ENCODE peak calls at places on chromosomes 5 and 9, in seven cellular contexts. X is HCT116, N is K562, O is GM12878, Q is HepG2, D is H1, H is SK-N-SH. L is an unnamed sample.

GRCh38 chr5:14086261-14086660 is 56.9 kb upstream of the TRIO start:
- DNase-seq in X (no peak), O (no peak), N (no peak), D (no peak), Q (no peak), H (no peak), L (no peak)

GRCh38 chr5:180133971-180134508 is 62.5 kb upstream of the RNF130 start:
- DNase-seq in Q (no peak), X (no peak), H (no peak), D (no peak), O (no peak), N (no peak), L (no peak)

GRCh38 chr5:159422371-159422770 is 92.1 kb upstream of the IL12B start:
- DNase-seq in N (no peak), X (no peak), Q (no peak), D (no peak), O (no peak), H (no peak), L (no peak)

GRCh38 chr9:35286381-35286780 is 124.6 kb downstream of the UNC13B start:
- DNase-seq in Q (no peak), H (no peak), D (no peak), N (no peak), X (no peak), O (no peak), L (no peak)

GRCh38 chr9:120377268-120378150 is 202.5 kb downstream of the CDK5RAP2 start:
- DNase-seq in D (no peak), H (no peak), N (no peak), O (no peak), X (no peak), Q (no peak), L (no peak)

GRCh38 chr5:73299017-73299630 is 126.1 kb downstream of the TMEM174 start:
- DNase-seq in N (no peak), Q (no peak), O (no peak), D (no peak), H (peak), X (no peak), L (peak)

GRCh38 chr9:109912726-109913460 is 132.9 kb downstream of the PALM2AKAP2 start:
- DNase-seq in D (no peak), O (no peak), H (no peak), X (no peak), Q (no peak), N (no peak), L (no peak)

GRCh38 chr5:20224046-20224445 is 236.0 kb upstream of the CDH18 start:
- DNase-seq in Q (no peak), O (no peak), H (no peak), D (no peak), N (no peak), X (no peak), L (no peak)

GRCh38 chr5:39187873-39188731 is 31.3 kb downstream of the FYB1 start:
- DNase-seq in H (no peak), X (no peak), Q (no peak), N (no peak), D (no peak), O (no peak), L (peak)

GRCh38 chr5:139488269-139488668 is 5.7 kb upstream of the STING1 start:
- DNase-seq in O (no peak), Q (no peak), D (no peak), X (no peak), N (no peak), H (no peak), L (no peak)

GRCh38 chr9:100104314-100104713 is 5.3 kb downstream of the INVS start:
- DNase-seq in O (no peak), Q (no peak), H (no peak), D (no peak), N (no peak), X (no peak), L (no peak)

GRCh38 chr9:135149876-135150275 is 62.4 kb downstream of the OLFM1 start:
- DNase-seq in X (no peak), O (no peak), Q (no peak), H (no peak), N (no peak), D (no peak), L (no peak)

GRCh38 chr5:32505718-32506117 is 61.2 kb upstream of the ZFR start:
- DNase-seq in D (no peak), H (no peak), X (no peak), N (no peak), Q (no peak), O (no peak), L (no peak)

GRCh38 chr9:7173139-7173538 is 415.4 kb downstream of the KDM4C start:
- DNase-seq in H (no peak), Q (no peak), O (no peak), D (no peak), N (no peak), X (no peak), L (no peak)

GRCh38 chr5:140795259-140795641 is 598 bp downstream of the PCDHA2 start:
- DNase-seq in X (no peak), H (no peak), Q (no peak), D (no peak), N (peak), O (no peak), L (peak)

GRCh38 chr9:33229359-33230120 is 10.4 kb upstream of the SPINK4 start:
- DNase-seq in X (peak), Q (peak), D (no peak), H (no peak), O (no peak), N (no peak), L (peak)

GRCh38 chr5:178216779-178217178 is 12.4 kb downstream of the HNRNPAB start:
- DNase-seq in X (no peak), H (no peak), N (no peak), Q (no peak), D (no peak), O (no peak), L (no peak)

GRCh38 chr9:4700932-4701331 is 21.6 kb downstream of the CDC37L1 start:
- DNase-seq in H (no peak), O (no peak), N (no peak), Q (no peak), D (no peak), X (no peak), L (no peak)

GRCh38 chr5:111345731-111346130 is 121.5 kb downstream of the CAMK4 start:
- DNase-seq in O (no peak), X (no peak), H (no peak), Q (no peak), D (no peak), N (no peak), L (no peak)

GRCh38 chr9:35516481-35516880 is 26.6 kb downstream of the RUSC2 start:
- DNase-seq in Q (no peak), X (no peak), O (no peak), D (no peak), N (no peak), H (no peak), L (no peak)

GRCh38 chr5:71783891-71784290 is 64.8 kb downstream of the CARTPT start:
- DNase-seq in O (no peak), N (no peak), Q (no peak), H (no peak), D (no peak), X (no peak), L (no peak)

GRCh38 chr9:33329996-33330395 is 39.7 kb downstream of the NFX1 start:
- DNase-seq in Q (no peak), N (no peak), D (no peak), X (no peak), H (no peak), O (no peak), L (no peak)

GRCh38 chr5:73306078-73306719 is 133.2 kb downstream of the TMEM174 start:
- DNase-seq in N (no peak), Q (no peak), D (no peak), H (no peak), X (no peak), O (no peak), L (no peak)

DNA sequence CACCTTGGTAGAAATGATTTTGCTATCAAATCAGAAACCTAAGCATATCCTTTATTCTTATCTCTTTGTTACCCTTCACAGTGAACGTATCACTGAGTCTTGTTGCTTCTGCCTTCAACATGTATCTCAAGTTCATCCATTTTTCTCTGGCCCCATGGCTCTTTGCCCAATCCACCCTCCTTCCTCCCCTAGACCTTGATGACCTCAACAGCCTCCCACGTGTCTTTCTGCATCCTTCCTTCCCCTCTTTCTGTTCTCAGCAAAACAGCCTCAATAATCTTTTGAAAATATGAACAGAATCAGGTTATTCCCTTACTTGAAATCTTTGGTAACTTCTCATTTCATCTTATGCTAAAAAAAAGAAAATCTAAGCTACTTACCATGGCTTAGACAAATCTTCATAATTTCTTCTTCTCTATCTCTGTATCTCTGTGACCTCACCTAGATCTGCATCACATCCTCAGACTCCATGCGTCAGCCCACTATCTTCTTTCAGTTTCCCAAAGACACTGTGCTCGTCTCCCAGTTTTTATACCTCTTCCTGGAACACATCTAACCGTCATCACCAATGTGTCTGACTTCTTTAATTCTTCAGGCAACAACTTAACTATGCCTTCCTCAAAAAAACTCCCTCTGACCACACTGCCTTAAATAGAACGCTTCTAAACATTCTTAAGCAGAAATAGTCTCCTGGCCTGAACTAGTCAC is 208.0 kb downstream of the PARP8 start:
- DNase-seq in D (no peak), Q (no peak), N (no peak), O (no peak), H (no peak), X (no peak), L (no peak)
- TF ChIP-seq JUND in D (no peak), Q (no peak), N (no peak), O (no peak), H (no peak), X (no peak), L (no peak)

GRCh38 chr9:91421987-91422765 is 1.5 kb downstream of the NFIL3 start:
- DNase-seq in N (peak), X (no peak), H (peak), D (no peak), O (no peak), Q (peak), L (peak)

GRCh38 chr9:91421022-91421765 is 2.4 kb downstream of the NFIL3 start:
- DNase-seq in Q (peak), D (no peak), O (no peak), N (no peak), X (no peak), H (peak), L (no peak)

GRCh38 chr9:91422832-91423711 is 560 bp downstream of the NFIL3 start:
- DNase-seq in N (peak), X (no peak), H (no peak), O (no peak), D (no peak), Q (peak), L (peak)

GRCh38 chr9:91419222-91420191 is 4.1 kb downstream of the NFIL3 start:
- DNase-seq in H (peak), O (no peak), Q (peak), X (peak), N (peak), D (no peak), L (peak)

GRCh38 chr9:91420471-91421021 is 3.1 kb downstream of the NFIL3 start:
- DNase-seq in X (no peak), Q (peak), H (no peak), D (no peak), N (no peak), O (no peak), L (no peak)
- TF ChIP-seq JUND in X (no peak), Q (no peak), H (no peak), D (no peak), N (no peak), O (no peak), L (no peak)

DNA sequence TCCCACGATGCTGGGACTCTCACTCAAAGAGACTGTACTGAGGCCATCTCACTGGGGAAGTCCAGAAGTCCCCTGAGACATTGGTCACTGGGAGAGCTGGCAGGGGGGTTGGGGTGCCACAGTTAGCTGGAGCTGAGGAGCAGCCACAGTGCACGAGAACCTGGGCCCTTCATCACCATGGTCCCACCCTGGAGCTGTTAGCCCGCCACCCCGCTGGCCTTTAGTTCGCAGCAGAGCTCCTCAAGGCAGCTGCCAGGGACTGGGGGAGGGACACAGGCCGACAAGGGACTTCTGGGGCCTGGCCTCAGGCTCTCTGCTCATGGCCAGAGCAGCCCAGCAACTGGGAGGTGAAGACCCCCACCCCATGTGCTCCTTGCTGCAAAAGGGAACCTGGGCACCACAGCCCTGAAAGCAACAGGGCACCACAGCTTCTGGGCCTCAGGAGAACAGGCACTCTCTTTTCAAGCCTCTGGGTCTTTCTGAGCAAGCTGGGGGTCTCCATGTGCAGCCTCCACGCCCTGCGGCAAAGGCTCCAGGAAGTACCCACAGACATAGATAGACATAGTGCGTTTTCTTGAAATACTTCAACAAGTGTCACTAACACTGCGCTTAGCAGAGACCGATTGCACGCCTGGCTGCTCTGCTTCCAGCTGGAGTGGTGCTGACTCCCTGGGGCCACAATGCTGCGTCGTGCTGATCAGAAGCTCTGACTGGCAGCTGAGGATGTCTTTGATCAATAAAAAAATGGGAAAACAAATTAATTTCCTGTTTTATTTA is 46.0 kb downstream of the VAV2 start:
- DNase-seq in N (no peak), D (no peak), Q (no peak), X (no peak), O (no peak), H (no peak), L (no peak)
- TF ChIP-seq JUND in N (no peak), D (no peak), Q (no peak), X (no peak), O (no peak), H (no peak), L (no peak)

GRCh38 chr9:83633260-83633659 is 10.3 kb downstream of the IDNK start:
- DNase-seq in O (no peak), Q (no peak), X (no peak), H (no peak), D (no peak), N (no peak), L (no peak)
- TF ChIP-seq JUND in O (no peak), Q (no peak), X (no peak), H (no peak), D (no peak), N (no peak), L (no peak)

GRCh38 chr5:134409321-134409720 is 2.4 kb downstream of the CDKN2AIPNL start:
- DNase-seq in D (no peak), Q (no peak), H (no peak), N (no peak), X (no peak), O (no peak), L (peak)

GRCh38 chr5:134410822-134411221 is 859 bp downstream of the CDKN2AIPNL start:
- DNase-seq in N (no peak), O (no peak), D (no peak), H (no peak), Q (no peak), X (no peak), L (no peak)

GRCh38 chr5:134413046-134413445 is 1.4 kb upstream of the CDKN2AIPNL start:
- DNase-seq in Q (no peak), O (no peak), N (peak), H (no peak), D (no peak), X (no peak), L (no peak)

GRCh38 chr5:134411546-134412266 is at the start of gene CDKN2AIPNL:
- DNase-seq in O (peak), Q (peak), H (peak), N (peak), D (peak), X (peak), L (peak)

DNA sequence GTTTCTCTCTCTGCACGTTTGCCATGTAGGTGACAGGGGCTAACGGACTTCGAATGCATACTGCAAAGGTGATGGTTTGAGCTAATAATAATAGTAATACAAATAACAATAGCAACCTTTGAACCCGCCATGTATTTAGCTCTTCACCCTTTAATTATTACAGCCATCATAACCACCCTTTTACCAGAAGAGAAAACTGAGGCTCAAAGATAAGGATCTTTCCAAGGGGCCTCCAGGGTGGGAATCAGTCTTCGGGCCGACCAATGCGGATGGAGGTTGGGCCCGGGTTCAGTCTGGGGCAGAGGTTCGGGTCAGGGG is 494 bp downstream of the CDKN2AIPNL start:
- DNase-seq in X (no peak), H (no peak), N (no peak), Q (no peak), O (no peak), D (no peak), L (no peak)
- TF ChIP-seq JUND in X (no peak), H (no peak), N (no peak), Q (no peak), O (no peak), D (no peak), L (no peak)